ENCODE peak calls at places on chromosomes 2 and 18, in six cellular contexts. H, G, Z, T, S and M are unnamed samples.

GRCh38 chr18:70390366-70391090 is 101.7 kb downstream of the SOCS6 start:
- DNase-seq in Z (no peak), G (no peak), S (no peak), T (no peak), H (peak; percentile 37), M (no peak)

GRCh38 chr2:227378371-227378782 is 729 bp downstream of the TM4SF20 start:
- DNase-seq in T (peak; percentile 46), S (no peak), Z (no peak), H (peak; percentile 85), G (no peak), M (no peak)

GRCh38 chr2:30778611-30779010 is 28.6 kb downstream of the CAPN13 start:
- DNase-seq in S (no peak), H (no peak), T (no peak), G (peak; percentile 19), Z (no peak), M (peak; percentile 48)

GRCh38 chr2:179486969-179487752 is 222.5 kb upstream of the SESTD1 start:
- DNase-seq in Z (no peak), T (no peak), S (no peak), G (no peak), H (no peak), M (no peak)

GRCh38 chr2:101704816-101705565 is 7.5 kb downstream of the MAP4K4 start:
- DNase-seq in S (no peak), Z (no peak), H (peak; percentile 54), T (no peak), G (no peak), M (no peak)

GRCh38 chr2:118882693-118883336 is 35.4 kb upstream of the EN1 start:
- DNase-seq in S (peak; percentile 74), T (peak; percentile 34), G (peak; percentile 79), Z (peak; percentile 66), H (peak; percentile 61), M (peak; percentile 78)

GRCh38 chr2:210477496-210477895 is 937 bp upstream of the LANCL1 start:
- DNase-seq in S (peak; percentile 76), T (peak; percentile 33), G (no peak), H (peak; percentile 80), Z (peak; percentile 32), M (no peak)

GRCh38 chr2:111617804-111618576 is 266.0 kb downstream of the ANAPC1 start:
- DNase-seq in H (peak; percentile 27), Z (no peak), G (no peak), T (no peak), S (no peak), M (no peak)

GRCh38 chr2:73700111-73700510 is 37.0 kb downstream of the TPRKB start:
- DNase-seq in H (no peak), T (no peak), S (no peak), G (no peak), Z (no peak), M (no peak)

GRCh38 chr18:71107220-71107619 is 818.4 kb downstream of the SOCS6 start:
- DNase-seq in H (no peak), Z (no peak), G (no peak), T (no peak), S (no peak), M (no peak)

GRCh38 chr18:23340661-23341060 is 112.4 kb upstream of the RIOK3 start:
- DNase-seq in T (no peak), Z (no peak), G (no peak), S (no peak), H (peak; percentile 39), M (peak; percentile 81)

GRCh38 chr2:191178806-191179514 is 28.2 kb upstream of the STAT4 start:
- DNase-seq in H (peak; percentile 90), T (no peak), Z (no peak), S (peak; percentile 96), G (no peak), M (peak; percentile 89)

GRCh38 chr2:199092419-199092818 is 365.3 kb downstream of the SATB2 start:
- DNase-seq in T (no peak), S (no peak), Z (no peak), H (no peak), G (no peak), M (no peak)

GRCh38 chr2:210177769-210178168 is 6.6 kb upstream of the KANSL1L start:
- DNase-seq in G (no peak), S (no peak), Z (no peak), H (no peak), T (no peak), M (no peak)

GRCh38 chr2:214902273-214902672 is 92.8 kb upstream of the BARD1 start:
- DNase-seq in T (no peak), Z (no peak), S (no peak), H (no peak), G (no peak), M (no peak)